ENCODE peak calls at places on chromosome 16, in five cellular contexts. D, O, F, H and R are unnamed samples.
A peak's percentile ranks its signal among the peaks of the same experiment; 100 is the strongest.

GRCh38 chr16:8943001-8943763 is 20.5 kb downstream of the USP7 start:
- DNase-seq in D (no peak), O (no peak), F (no peak), H (no peak), R (no peak)

GRCh38 chr16:88347656-88348376 is 34.9 kb upstream of the ZNF469 start:
- DNase-seq in D (no peak), O (no peak), F (no peak), H (peak; percentile 44), R (no peak)

GRCh38 chr16:81964808-81965207 is 46.5 kb downstream of the SDR42E1 start:
- DNase-seq in D (no peak), O (no peak), F (no peak), H (no peak), R (no peak)

GRCh38 chr16:15575293-15576049 is 67.5 kb downstream of the MARF1 start:
- DNase-seq in D (no peak), O (no peak), F (no peak), H (no peak), R (no peak)

GRCh38 chr16:5028950-5029475 is 4.7 kb downstream of the NAGPA start:
- DNase-seq in D (no peak), O (no peak), F (no peak), H (no peak), R (no peak)

GRCh38 chr16:21980032-21980431 is 20.9 kb downstream of the PDZD9 start:
- DNase-seq in D (no peak), O (no peak), F (no peak), H (no peak), R (no peak)

GRCh38 chr16:68700120-68700519 is 37.0 kb upstream of the CDH1 start:
- DNase-seq in D (no peak), O (no peak), F (no peak), H (no peak), R (no peak)

GRCh38 chr16:87330646-87331045 is 13.5 kb upstream of the C16orf95 start:
- DNase-seq in D (no peak), O (no peak), F (no peak), H (no peak), R (no peak)

GRCh38 chr16:49701867-49702494 is 153.9 kb downstream of the ZNF423 start:
- DNase-seq in D (peak; percentile 73), O (peak; percentile 27), F (no peak), H (peak; percentile 88), R (no peak)

GRCh38 chr16:86060381-86061317 is 161.7 kb downstream of the IRF8 start:
- DNase-seq in D (no peak), O (no peak), F (no peak), H (peak; percentile 62), R (no peak)

GRCh38 chr16:31130336-31130812 is 5.2 kb downstream of the PRSS8 start:
- DNase-seq in D (no peak), O (no peak), F (no peak), H (no peak), R (no peak)

GRCh38 chr16:4261557-4262172 is 11.2 kb downstream of the TFAP4 start:
- DNase-seq in D (no peak), O (peak; percentile 24), F (peak; percentile 78), H (no peak), R (no peak)

DNA sequence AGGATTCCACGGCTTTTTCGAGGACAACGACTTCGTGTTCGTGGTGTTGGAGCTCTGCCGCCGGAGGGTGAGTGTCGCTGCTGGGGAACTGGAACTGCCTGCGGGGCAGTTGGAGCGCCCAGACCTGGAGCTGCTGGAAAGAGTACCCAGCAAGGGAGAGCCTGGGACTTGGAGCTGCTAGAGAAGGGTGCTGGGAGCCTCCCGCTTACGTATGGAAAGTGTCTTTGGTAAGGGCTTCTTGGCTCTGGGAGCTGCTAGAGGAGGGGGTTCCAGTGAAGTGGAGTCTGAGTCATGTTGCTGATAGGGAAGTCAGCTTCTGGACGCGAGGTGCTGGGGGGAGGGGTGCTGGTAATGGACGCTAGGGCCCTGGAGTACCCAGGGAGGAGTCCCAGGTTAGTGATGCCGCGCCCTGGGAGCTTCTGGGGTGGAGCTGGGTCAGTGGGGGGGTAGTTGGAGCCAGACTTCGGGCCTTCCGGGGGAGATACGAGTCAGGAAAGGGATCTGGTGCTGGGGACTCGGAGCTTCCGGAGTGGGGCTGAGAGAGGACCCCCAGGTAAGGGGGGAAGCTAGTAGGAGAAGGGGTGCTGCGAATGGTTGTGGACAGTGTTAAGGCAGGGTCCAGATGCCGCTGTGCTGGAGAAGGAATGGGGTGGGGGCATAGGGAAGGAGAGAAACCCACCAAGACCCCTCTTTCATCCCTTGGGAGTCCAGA is 741 bp downstream of the PLK1 start:
- DNase-seq in D (no peak), O (peak; percentile 56), F (peak; percentile 48), H (no peak), R (no peak)
- TF ChIP-seq EP300 in D (no peak), O (no peak), F (no peak), H (no peak), R (no peak)

GRCh38 chr16:77998350-77999023 is 23.9 kb upstream of the CLEC3A start:
- DNase-seq in D (no peak), O (no peak), F (no peak), H (no peak), R (no peak)
- TF ChIP-seq EP300 in D (no peak), O (no peak), F (no peak), H (no peak), R (no peak)

GRCh38 chr16:54928016-54928356 is 2.7 kb upstream of the IRX5 start:
- DNase-seq in D (no peak), O (no peak), F (peak; percentile 27), H (no peak), R (no peak)

GRCh38 chr16:54930034-54930938 is at the start of gene IRX5:
- DNase-seq in D (peak; percentile 64), O (peak; percentile 65), F (peak; percentile 96), H (peak; percentile 83), R (peak; percentile 92)

GRCh38 chr16:54929090-54930033 is 1.3 kb upstream of the IRX5 start:
- DNase-seq in D (peak; percentile 97), O (peak; percentile 97), F (peak; percentile 98), H (peak; percentile 97), R (peak; percentile 100)

GRCh38 chr16:54927125-54928015 is 3.3 kb upstream of the IRX5 start:
- DNase-seq in D (no peak), O (no peak), F (no peak), H (no peak), R (no peak)

DNA sequence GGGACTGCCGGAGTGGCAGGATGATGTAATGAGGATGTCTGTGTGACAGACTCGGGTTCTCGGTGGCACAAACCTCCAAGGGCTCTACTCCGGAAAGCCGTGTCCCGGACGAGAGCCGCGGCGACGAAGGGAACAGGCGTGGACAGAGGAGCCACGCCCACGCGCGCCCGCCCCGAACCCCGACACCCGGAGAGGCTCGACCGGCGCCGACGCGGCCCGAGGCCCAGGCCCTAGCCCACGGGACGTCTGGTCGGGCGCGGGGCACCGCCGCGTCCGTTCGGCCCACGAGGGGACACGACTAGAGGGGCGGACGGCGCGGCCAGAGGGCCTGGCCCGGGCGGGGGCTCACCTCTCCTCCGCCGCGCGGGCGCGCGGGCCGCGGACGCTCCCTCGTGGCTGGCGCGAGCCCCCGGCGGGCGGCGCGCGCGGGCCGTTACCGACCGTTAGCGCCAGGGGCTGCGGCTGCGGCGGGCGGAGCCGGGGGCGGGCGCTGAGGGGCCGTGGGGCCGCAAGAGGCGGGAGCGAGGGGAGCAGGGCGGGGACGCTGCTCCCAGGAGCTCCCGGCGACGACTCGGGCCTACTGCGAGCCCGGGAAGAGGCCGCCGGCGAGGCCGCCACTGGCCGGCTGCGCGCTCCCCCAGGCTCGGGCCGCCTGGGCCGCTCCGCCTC is 2.1 kb upstream of the IRX5 start:
- DNase-seq in D (no peak), O (no peak), F (peak; percentile 69), H (no peak), R (peak; percentile 77)
- TF ChIP-seq EP300 in D (no peak), O (no peak), F (no peak), H (no peak), R (no peak)

GRCh38 chr16:80065565-80065964 is 465.0 kb upstream of the MAF start:
- DNase-seq in D (no peak), O (no peak), F (peak; percentile 21), H (no peak), R (no peak)
- TF ChIP-seq EP300 in D (no peak), O (no peak), F (no peak), H (no peak), R (no peak)

GRCh38 chr16:67164599-67165061 is at the start of gene HSF4:
- DNase-seq in D (peak; percentile 31), O (peak; percentile 79), F (no peak), H (peak; percentile 85), R (peak; percentile 79)
- TF ChIP-seq EP300 in D (no peak), O (no peak), F (no peak), H (no peak), R (no peak)

GRCh38 chr16:65749566-65749965 is 616.9 kb upstream of the CDH5 start:
- DNase-seq in D (no peak), O (no peak), F (no peak), H (no peak), R (no peak)
- TF ChIP-seq EP300 in D (no peak), O (no peak), F (no peak), H (no peak), R (no peak)

GRCh38 chr16:77858060-77858459 is 69.7 kb downstream of the VAT1L start:
- DNase-seq in D (no peak), O (no peak), F (no peak), H (no peak), R (no peak)

GRCh38 chr16:77863250-77863649 is 74.9 kb downstream of the VAT1L start:
- DNase-seq in D (no peak), O (peak; percentile 87), F (no peak), H (no peak), R (peak; percentile 67)

GRCh38 chr16:77856455-77857138 is 68.2 kb downstream of the VAT1L start:
- DNase-seq in D (no peak), O (no peak), F (no peak), H (no peak), R (no peak)

GRCh38 chr16:77859493-77860232 is 71.3 kb downstream of the VAT1L start:
- DNase-seq in D (no peak), O (no peak), F (no peak), H (no peak), R (no peak)

DNA sequence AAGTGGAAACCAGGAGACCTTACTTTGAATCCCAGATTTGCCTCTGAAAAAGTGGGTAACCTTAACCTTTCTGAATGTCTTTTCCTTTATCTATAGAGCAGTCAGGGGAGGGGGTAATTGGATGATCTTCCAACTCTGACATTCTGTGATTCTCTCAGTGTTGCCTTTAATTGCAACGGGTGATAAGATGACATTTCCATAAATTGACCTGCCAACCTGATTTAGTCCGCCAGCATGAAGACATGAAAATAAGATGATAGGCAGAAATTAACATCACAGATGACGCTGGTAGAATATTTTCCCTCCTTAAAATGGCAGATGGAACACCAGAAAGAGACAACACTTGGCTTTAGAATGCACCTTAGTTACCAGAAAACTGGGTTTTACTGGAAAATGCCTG is 72.6 kb downstream of the VAT1L start:
- DNase-seq in D (no peak), O (no peak), F (no peak), H (no peak), R (no peak)
- TF ChIP-seq EP300 in D (no peak), O (no peak), F (no peak), H (no peak), R (no peak)